ENCODE peak calls at places on chromosomes 6 and 20, in five cellular contexts. H, R, B, G and C are unnamed samples.

GRCh38 chr6:170006524-170007467 is 255.4 kb downstream of the ERMARD start:
- DNase-seq in H (no peak), R (no peak), B (peak), G (no peak), C (no peak)

GRCh38 chr6:54680531-54680930 is 166.0 kb upstream of the FAM83B start:
- DNase-seq in H (no peak), R (no peak), B (no peak), G (no peak), C (no peak)

GRCh38 chr6:134787261-134787871 is 162.5 kb downstream of the ALDH8A1 start:
- DNase-seq in H (no peak), R (peak), B (peak), G (peak), C (no peak)

GRCh38 chr20:51062065-51062464 is 39.2 kb upstream of the KCNG1 start:
- DNase-seq in H (no peak), R (no peak), B (no peak), G (no peak), C (no peak)

GRCh38 chr6:20658053-20658452 is 123.8 kb downstream of the CDKAL1 start:
- DNase-seq in H (no peak), R (no peak), B (no peak), G (no peak), C (no peak)

GRCh38 chr6:122276637-122277036 is 122.8 kb upstream of the HSF2 start:
- DNase-seq in H (no peak), R (no peak), B (no peak), G (no peak), C (no peak)

GRCh38 chr6:9766240-9766915 is 648.5 kb downstream of the TFAP2A start:
- DNase-seq in H (no peak), R (peak), B (peak), G (peak), C (no peak)

GRCh38 chr20:47118641-47119040 is 224.0 kb downstream of the EYA2 start:
- DNase-seq in H (no peak), R (peak), B (no peak), G (no peak), C (no peak)

GRCh38 chr20:48760403-48760889 is 67.4 kb downstream of the PREX1 start:
- DNase-seq in H (peak), R (no peak), B (no peak), G (no peak), C (peak)